ENCODE peak calls at places on chromosomes 2 and 18, in nine cellular contexts. B is ovary; Q is neural progenitor cell; R is aorta; P is uterus; V is endothelial cell of umbilical vein; O is testis; T is colonic mucosa; H is CD4-positive, alpha-beta memory T cell. S is an unnamed sample. For H3K9me3, the result is how much of the 10 kb centered on the place peaks cover.

GRCh38 chr2:167940361-167940744 is 307.0 kb downstream of the STK39 start:
- DNase-seq in B (no peak), Q (no peak), R (no peak), P (no peak), V (no peak), O (no peak), T (no peak), H (no peak), S (no peak)

GRCh38 chr18:35581555-35582309 is at the start of gene GALNT1:
- DNase-seq in B (peak), Q (peak), R (peak), P (peak), V (peak), O (peak), T (peak), H (peak), S (peak)

GRCh38 chr2:19124135-19124534 is 234.3 kb downstream of the OSR1 start:
- DNase-seq in B (no peak), Q (no peak), R (no peak), P (no peak), V (no peak), O (no peak), T (no peak), H (no peak), S (no peak)

GRCh38 chr2:238895361-238895882 is 47.5 kb downstream of the TWIST2 start:
- DNase-seq in B (no peak), Q (no peak), R (no peak), P (no peak), V (no peak), O (no peak), T (no peak), H (no peak), S (no peak)

GRCh38 chr2:208268553-208268952 is 2.5 kb downstream of the PIKFYVE start:
- DNase-seq in B (no peak), Q (no peak), R (no peak), P (no peak), V (no peak), O (no peak), T (no peak), H (no peak), S (no peak)

GRCh38 chr2:26976242-26976641 is 5.8 kb downstream of the MAPRE3 start:
- DNase-seq in B (no peak), Q (no peak), R (no peak), P (no peak), V (no peak), O (no peak), T (no peak), H (no peak), S (no peak)

GRCh38 chr2:159497857-159498256 is 118.5 kb downstream of the BAZ2B start:
- DNase-seq in B (no peak), Q (no peak), R (no peak), P (no peak), V (peak), O (no peak), T (no peak), H (no peak), S (no peak)

GRCh38 chr2:160703648-160704585 is 210.3 kb upstream of the RBMS1 start:
- DNase-seq in B (no peak), Q (peak), R (no peak), P (no peak), V (no peak), O (no peak), T (no peak), H (peak), S (no peak)

GRCh38 chr2:174561283-174562275 is 36.0 kb downstream of the WIPF1 start:
- DNase-seq in B (peak), Q (peak), R (peak), P (peak), V (peak), O (peak), T (no peak), H (no peak), S (no peak)

GRCh38 chr2:178592655-178593054 is 112.4 kb downstream of the PLEKHA3 start:
- DNase-seq in B (no peak), Q (no peak), R (no peak), P (no peak), V (no peak), O (no peak), T (no peak), H (no peak), S (no peak)

DNA sequence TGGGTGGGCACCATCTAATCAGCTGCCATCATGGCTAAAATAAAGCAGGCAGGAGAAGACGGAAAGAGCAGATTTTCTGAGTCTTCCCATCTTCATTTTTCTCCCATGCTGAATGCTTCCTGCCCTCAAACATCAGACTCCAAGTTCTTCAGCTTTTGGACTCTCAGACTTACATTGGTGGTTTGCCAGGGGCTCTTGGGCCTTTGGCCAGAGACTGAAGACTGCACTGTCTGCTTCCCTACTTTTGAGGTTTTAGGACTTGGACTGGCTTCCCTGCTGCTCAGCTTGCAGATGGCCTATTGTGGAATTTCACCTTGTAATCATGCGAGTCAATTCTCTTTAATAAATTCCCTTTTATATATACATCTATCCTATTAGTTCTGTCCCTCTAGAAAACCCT is 36.6 kb downstream of the DIPK1C start:
- DNase-seq in B (no peak), Q (no peak), R (no peak), P (no peak), V (no peak), O (peak), T (no peak), H (no peak), S (no peak)
- H3K9me3 ChIP-seq in B (under half), Q (under half), R (under half), P (under half), V (under half), O (under half), T (under half), H (under half), S (under half)

GRCh38 chr2:82827426-82827825 is 1631.7 kb downstream of the SUCLG1 start:
- DNase-seq in B (no peak), Q (no peak), R (no peak), P (no peak), V (no peak), O (no peak), T (no peak), H (no peak), S (no peak)
- H3K9me3 ChIP-seq in B (under half), Q (under half), R (under half), P (under half), V (under half), O (under half), T (under half), H (under half), S (under half)

GRCh38 chr2:116510117-116510671 is 1304.3 kb upstream of the DDX18 start:
- DNase-seq in B (no peak), Q (peak), R (no peak), P (no peak), V (no peak), O (no peak), T (no peak), H (no peak), S (no peak)
- H3K9me3 ChIP-seq in B (under half), Q (under half), R (under half), P (under half), V (under half), O (under half), T (under half), H (under half), S (under half)

GRCh38 chr2:5121677-5122076 is 570.5 kb upstream of the SOX11 start:
- DNase-seq in B (no peak), Q (peak), R (no peak), P (no peak), V (no peak), O (no peak), T (no peak), H (no peak), S (no peak)

GRCh38 chr2:5121106-5121505 is 571.1 kb upstream of the SOX11 start:
- DNase-seq in B (no peak), Q (peak), R (no peak), P (no peak), V (no peak), O (no peak), T (no peak), H (no peak), S (no peak)

GRCh38 chr2:5125017-5125730 is 567.0 kb upstream of the SOX11 start:
- DNase-seq in B (no peak), Q (peak), R (no peak), P (no peak), V (no peak), O (no peak), T (no peak), H (no peak), S (no peak)

GRCh38 chr2:5123597-5124196 is 568.5 kb upstream of the SOX11 start:
- DNase-seq in B (no peak), Q (no peak), R (no peak), P (no peak), V (no peak), O (no peak), T (no peak), H (no peak), S (no peak)
- H3K9me3 ChIP-seq in B (under half), Q (under half), R (under half), P (under half), V (under half), O (under half), T (under half), H (under half), S (under half)

GRCh38 chr2:24262571-24262970 is 87.7 kb downstream of the FAM228A start:
- DNase-seq in B (no peak), Q (no peak), R (no peak), P (no peak), V (peak), O (no peak), T (no peak), H (no peak), S (no peak)
- H3K9me3 ChIP-seq in B (under half), Q (under half), R (under half), P (under half), V (under half), O (under half), T (under half), H (under half), S (under half)

GRCh38 chr18:773980-774624 is 37.9 kb downstream of the YES1 start:
- DNase-seq in B (no peak), Q (no peak), R (no peak), P (no peak), V (no peak), O (no peak), T (no peak), H (no peak), S (no peak)

GRCh38 chr18:767084-767882 is 44.8 kb downstream of the YES1 start:
- DNase-seq in B (no peak), Q (no peak), R (no peak), P (no peak), V (no peak), O (no peak), T (no peak), H (no peak), S (no peak)

GRCh38 chr18:774811-775210 is 37.2 kb downstream of the YES1 start:
- DNase-seq in B (no peak), Q (no peak), R (no peak), P (no peak), V (no peak), O (no peak), T (peak), H (no peak), S (no peak)

GRCh38 chr18:766550-766860 is 45.5 kb downstream of the YES1 start:
- DNase-seq in B (no peak), Q (no peak), R (no peak), P (no peak), V (no peak), O (no peak), T (no peak), H (no peak), S (no peak)

DNA sequence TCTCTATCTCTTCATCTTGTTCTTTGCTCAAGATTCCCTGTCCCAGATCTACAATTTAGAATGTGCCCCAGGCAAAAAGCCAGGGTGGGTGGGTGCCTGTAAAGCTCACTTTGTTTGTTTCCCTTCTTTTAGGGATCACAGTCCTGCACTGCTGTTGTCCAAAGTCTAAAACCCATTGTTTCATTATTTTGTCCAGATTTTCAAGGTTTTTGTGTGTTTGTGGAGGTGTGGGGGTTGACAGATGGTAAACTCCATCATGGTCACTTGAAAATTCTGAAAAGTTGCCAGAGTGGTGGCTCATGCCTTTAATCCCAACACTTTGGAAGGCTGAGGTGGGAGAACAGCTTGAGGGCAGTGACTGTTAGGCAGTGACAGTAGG is 41.5 kb downstream of the YES1 start:
- DNase-seq in B (no peak), Q (no peak), R (no peak), P (no peak), V (no peak), O (no peak), T (no peak), H (no peak), S (no peak)
- H3K9me3 ChIP-seq in B (under half), Q (under half), R (under half), P (under half), V (under half), O (under half), T (under half), H (under half), S (under half)

GRCh38 chr2:221073650-221074049 is 498.5 kb downstream of the EPHA4 start:
- DNase-seq in B (no peak), Q (no peak), R (no peak), P (no peak), V (no peak), O (no peak), T (no peak), H (no peak), S (no peak)
- H3K9me3 ChIP-seq in B (under half), Q (under half), R (under half), P (under half), V (under half), O (under half), T (under half), H (under half), S (under half)

GRCh38 chr2:15997728-15998280 is 57.5 kb downstream of the MYCN start:
- DNase-seq in B (no peak), Q (no peak), R (no peak), P (no peak), V (no peak), O (no peak), T (no peak), H (no peak), S (no peak)
- H3K9me3 ChIP-seq in B (under half), Q (under half), R (under half), P (under half), V (under half), O (under half), T (under half), H (under half), S (under half)